ENCODE peak calls at places on chromosome 22, in nine cellular contexts. V, U, D, S, T, R, J, Z and G are unnamed samples.

GRCh38 chr22:42760806-42761565 is 40.3 kb upstream of the A4GALT start:
- DNase-seq in V (peak), D (no peak), J (no peak), S (no peak), U (no peak), R (no peak), Z (no peak), T (no peak), G (no peak)

GRCh38 chr22:20389288-20389687 is 4.7 kb upstream of the ZNF74 start:
- DNase-seq in Z (no peak), S (no peak), V (no peak), D (no peak), J (no peak), T (no peak), R (no peak), U (no peak), G (no peak)

GRCh38 chr22:27094633-27095308 is 437.4 kb downstream of the MIAT start:
- DNase-seq in J (no peak), S (no peak), D (no peak), U (no peak), V (no peak), Z (no peak), R (no peak), T (no peak), G (no peak)

GRCh38 chr22:23833017-23833795 is 5.6 kb downstream of the DERL3 start:
- DNase-seq in D (no peak), U (no peak), T (no peak), J (peak), R (no peak), S (no peak), Z (no peak), V (no peak), G (peak)

GRCh38 chr22:43993072-43993760 is 30.9 kb upstream of the PARVB start:
- DNase-seq in D (no peak), T (peak), U (peak), J (no peak), S (peak), V (peak), R (peak), Z (peak), G (peak)

GRCh38 chr22:19519041-19519926 is 4.9 kb downstream of the CLDN5 start:
- DNase-seq in Z (no peak), D (no peak), R (no peak), J (no peak), V (no peak), T (no peak), S (no peak), U (no peak), G (no peak)

GRCh38 chr22:44816141-44816540 is 63.8 kb downstream of the ARHGAP8 start:
- DNase-seq in U (no peak), T (no peak), S (no peak), R (no peak), J (peak), Z (no peak), V (no peak), D (no peak), G (no peak)

GRCh38 chr22:49016909-49017768 is 810.5 kb downstream of the BRD1 start:
- DNase-seq in Z (no peak), D (peak), S (peak), R (peak), J (peak), U (no peak), V (no peak), T (no peak), G (no peak)

GRCh38 chr22:36541831-36542391 is 12.9 kb upstream of the EIF3D start:
- DNase-seq in U (no peak), Z (peak), J (no peak), S (no peak), T (no peak), D (no peak), R (no peak), V (no peak), G (no peak)